ENCODE peak calls at places on chromosomes 3 and 15, in six cellular contexts. C is cardiac muscle cell; F is stimulated activated CD4-positive, alpha-beta T cell treated with anti-CD3 and anti-CD28 coated beads, TNF-alpha, amount 100 ng/mL, for 24 hours; M is fibroblast of lung; N is GM12891; B is hepatic stellate cell. Q is an unnamed sample.

GRCh38 chr3:49133226-49133951 is 539 bp upstream of the LAMB2 start:
- DNase-seq in C (peak; percentile 92), F (no peak), M (peak; percentile 89), N (no peak), B (peak; percentile 96), Q (peak; percentile 72)

GRCh38 chr15:87348746-87349145 is 907.8 kb downstream of the NTRK3 start:
- DNase-seq in C (peak; percentile 11), F (no peak), M (peak; percentile 70), N (no peak), B (no peak), Q (no peak)

GRCh38 chr3:58155838-58156237 is 54.9 kb downstream of the DNASE1L3 start:
- DNase-seq in C (no peak), F (no peak), M (no peak), N (no peak), B (no peak), Q (no peak)

GRCh38 chr15:75237316-75237982 is 20.7 kb upstream of the GOLGA6C start:
- DNase-seq in C (no peak), F (no peak), M (no peak), N (peak; percentile 1), B (no peak), Q (no peak)

GRCh38 chr15:72231847-72232461 is 964 bp upstream of the PKM start:
- DNase-seq in C (peak; percentile 80), F (no peak), M (peak; percentile 82), N (no peak), B (peak; percentile 83), Q (no peak)

GRCh38 chr3:169929830-169930519 is 18.6 kb downstream of the SAMD7 start:
- DNase-seq in C (no peak), F (no peak), M (no peak), N (no peak), B (no peak), Q (no peak)

GRCh38 chr3:43086460-43087165 is 19.3 kb downstream of the POMGNT2 start:
- DNase-seq in C (no peak), F (no peak), M (no peak), N (no peak), B (no peak), Q (no peak)

GRCh38 chr15:36469567-36469966 is 109.9 kb upstream of the CDIN1 start:
- DNase-seq in C (peak; percentile 27), F (no peak), M (peak; percentile 47), N (no peak), B (peak; percentile 4), Q (no peak)

GRCh38 chr3:188489639-188490405 is 335.9 kb downstream of the LPP start:
- DNase-seq in C (peak; percentile 7), F (no peak), M (peak; percentile 58), N (no peak), B (peak; percentile 37), Q (no peak)

GRCh38 chr3:29773481-29773880 is 492.6 kb downstream of the RBMS3 start:
- DNase-seq in C (no peak), F (no peak), M (no peak), N (no peak), B (no peak), Q (no peak)

GRCh38 chr3:142228964-142229363 is 3.6 kb upstream of the GK5 start:
- DNase-seq in C (no peak), F (no peak), M (no peak), N (no peak), B (no peak), Q (no peak)

GRCh38 chr15:75234191-75234810 is 23.8 kb upstream of the GOLGA6C start:
- DNase-seq in C (no peak), F (no peak), M (no peak), N (peak; percentile 9), B (no peak), Q (no peak)

GRCh38 chr15:73802336-73803105 is 49.4 kb upstream of the INSYN1 start:
- DNase-seq in C (no peak), F (no peak), M (no peak), N (no peak), B (no peak), Q (no peak)

GRCh38 chr3:49006591-49007067 is 562 bp upstream of the WDR6 start:
- DNase-seq in C (peak; percentile 72), F (no peak), M (peak; percentile 72), N (no peak), B (peak; percentile 57), Q (no peak)

GRCh38 chr15:78374436-78375393 is 34.6 kb downstream of the CRABP1 start:
- DNase-seq in C (no peak), F (no peak), M (no peak), N (no peak), B (no peak), Q (no peak)

GRCh38 chr3:27219127-27219860 is 149.9 kb downstream of the NEK10 start:
- DNase-seq in C (no peak), F (no peak), M (no peak), N (no peak), B (no peak), Q (no peak)

GRCh38 chr15:101071651-101072050 is 152.5 kb downstream of the LRRK1 start:
- DNase-seq in C (no peak), F (no peak), M (no peak), N (no peak), B (no peak), Q (no peak)

GRCh38 chr15:75201609-75202250 is at the start of gene C15orf39:
- DNase-seq in C (peak; percentile 77), F (peak; percentile 41), M (peak; percentile 69), N (peak; percentile 78), B (peak; percentile 91), Q (peak; percentile 52)

GRCh38 chr15:63054985-63055384 is 12.4 kb downstream of the TPM1 start:
- DNase-seq in C (no peak), F (no peak), M (no peak), N (no peak), B (no peak), Q (no peak)

Q was measured in NCI-H460.